ENCODE peak calls at places on chromosomes 4 and X, in six cellular contexts. A is pancreas; N is PC-3; V is CD8-positive, alpha-beta T cell; I is thyroid gland; C is left ventricle myocardium inferior. F is an unnamed sample.
A peak's percentile ranks its signal among the peaks of the same experiment; 100 is the strongest.

GRCh38 chr4:166091914-166092510 is 219.0 kb downstream of the TLL1 start:
- DNase-seq in N (peak; percentile 64), V (no peak), A (no peak), I (no peak), C (no peak), F (peak; percentile 2)

GRCh38 chrX:115467961-115468360 is 93.0 kb upstream of the PLS3 start:
- DNase-seq in I (no peak), N (no peak), V (no peak), A (no peak), C (no peak), F (no peak)

GRCh38 chrX:55759478-55759877 is 41.9 kb downstream of the RRAGB start:
- DNase-seq in I (no peak), V (no peak), C (no peak), A (no peak), N (peak; percentile 16), F (no peak)

GRCh38 chrX:16320765-16321355 is 153.6 kb downstream of the MAGEB17 start:
- DNase-seq in V (no peak), C (no peak), A (no peak), I (no peak), N (no peak), F (no peak)

GRCh38 chr4:10677796-10678497 is 6.6 kb downstream of the CLNK start:
- DNase-seq in N (no peak), C (no peak), I (no peak), V (no peak), A (no peak), F (no peak)

GRCh38 chr4:148141536-148141935 is 300.7 kb downstream of the NR3C2 start:
- DNase-seq in N (no peak), I (no peak), V (no peak), A (no peak), C (no peak), F (no peak)

GRCh38 chr4:54657556-54658313 is at the start of gene KIT:
- DNase-seq in C (peak; percentile 33), N (no peak), V (peak; percentile 39), I (peak; percentile 86), A (peak; percentile 47), F (peak; percentile 10)

GRCh38 chr4:153447175-153447887 is 18.8 kb upstream of the TMEM131L start:
- DNase-seq in N (no peak), I (no peak), V (no peak), C (no peak), A (no peak), F (no peak)

GRCh38 chr4:93777081-93777460 is 51.5 kb upstream of the ATOH1 start:
- DNase-seq in I (no peak), A (no peak), C (no peak), V (no peak), N (no peak), F (no peak)

GRCh38 chrX:38206542-38206941 is 14.1 kb downstream of the SRPX start:
- DNase-seq in A (no peak), N (no peak), I (no peak), V (no peak), C (no peak), F (no peak)

GRCh38 chrX:38205037-38205436 is 15.6 kb downstream of the SRPX start:
- DNase-seq in A (no peak), I (no peak), V (no peak), C (no peak), N (no peak), F (peak; percentile 32)

DNA sequence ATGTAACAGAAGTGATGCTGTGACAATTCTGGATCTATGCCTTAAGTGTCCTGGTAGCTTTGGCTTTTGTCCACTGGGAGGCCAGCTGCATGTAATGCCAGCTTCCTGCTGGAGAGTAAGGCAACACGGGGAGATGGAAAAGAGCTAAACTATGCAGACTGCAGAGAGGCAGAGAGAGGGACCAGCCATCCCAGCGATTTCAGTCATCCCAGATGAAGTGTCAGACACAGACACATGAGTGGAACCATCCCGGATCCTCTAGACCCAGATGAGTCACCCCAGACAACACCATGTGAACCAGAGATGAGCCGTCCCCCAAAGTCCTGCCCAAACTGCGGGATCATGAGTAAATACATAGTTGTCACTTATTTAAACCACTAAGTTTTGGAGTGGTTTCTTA is 14.6 kb downstream of the SRPX start:
- DNase-seq in C (no peak), N (no peak), I (no peak), V (no peak), A (no peak), F (no peak)
- TF ChIP-seq CTCF in C (no peak), N (no peak), I (no peak), V (no peak), A (no peak), F (no peak)

GRCh38 chr4:25550376-25551030 is 105.1 kb upstream of the SLC34A2 start:
- DNase-seq in N (peak; percentile 51), C (no peak), V (no peak), A (no peak), I (no peak), F (no peak)
- H3K36me3 ChIP-seq in N (no peaks in the 10 kb centered on the region), C (no peaks in the 10 kb centered on the region), V (no peaks in the 10 kb centered on the region), A (no peaks in the 10 kb centered on the region), I (no peaks in the 10 kb centered on the region), F (no peaks in the 10 kb centered on the region)

GRCh38 chr4:76751612-76752343 is 146.2 kb downstream of the SOWAHB start:
- DNase-seq in A (no peak), C (no peak), N (no peak), I (no peak), V (no peak), F (no peak)
- H3K4me3 ChIP-seq in A (no peak overlapping the region), C (no peak overlapping the region), N (no peak overlapping the region), I (no peak overlapping the region), V (no peak overlapping the region), F (no peak overlapping the region)

GRCh38 chrX:107324493-107325310 is 118.3 kb downstream of the DNAAF6 start:
- DNase-seq in V (no peak), N (peak; percentile 6), I (peak; percentile 73), A (peak; percentile 20), C (no peak), F (peak; percentile 14)
- TF ChIP-seq CTCF in V (no peak), N (peak; percentile 38), I (no peak), A (no peak), C (peak; percentile 14), F (peak; percentile 28)

GRCh38 chr4:3317011-3317655 is 24.3 kb downstream of the RGS12 start:
- DNase-seq in I (no peak), C (no peak), A (no peak), V (no peak), N (no peak), F (no peak)
- H3K36me3 ChIP-seq in I (peaks cover 5% of the 10 kb centered on the region), C (peaks cover 22% of the 10 kb centered on the region), A (no peaks in the 10 kb centered on the region), V (no peaks in the 10 kb centered on the region), N (no peaks in the 10 kb centered on the region), F (no peaks in the 10 kb centered on the region)

GRCh38 chr4:8422327-8422726 is 18.2 kb downstream of the ACOX3 start:
- DNase-seq in I (no peak), N (peak; percentile 45), V (no peak), C (no peak), A (no peak), F (no peak)
- H3K4me3 ChIP-seq in I (no peak overlapping the region), N (no peak overlapping the region), V (no peak overlapping the region), C (no peak overlapping the region), A (no peak overlapping the region), F (no peak overlapping the region)

GRCh38 chr4:157170321-157170720 is 50.2 kb upstream of the GRIA2 start:
- DNase-seq in I (no peak), C (no peak), A (no peak), N (no peak), V (no peak), F (no peak)

DNA sequence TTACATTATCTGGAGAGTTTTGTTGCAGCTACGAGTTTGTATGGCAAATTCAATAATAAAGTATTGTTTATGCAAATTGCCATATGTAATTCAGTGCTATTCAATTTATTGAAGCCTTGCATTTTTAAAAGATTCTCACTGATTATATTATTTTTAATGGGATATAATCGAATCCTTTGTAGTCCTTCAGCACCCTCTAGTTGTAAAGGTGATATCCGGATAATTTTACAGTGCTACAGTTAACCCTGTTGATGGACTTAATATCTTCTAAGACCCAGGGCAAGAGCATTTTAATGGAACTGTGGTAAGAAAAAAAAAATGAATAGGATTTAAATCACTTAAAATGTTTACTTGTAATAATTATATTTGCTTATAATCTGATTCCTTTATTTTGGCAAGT is 48.5 kb upstream of the GRIA2 start:
- DNase-seq in V (no peak), C (no peak), N (peak; percentile 46), I (no peak), A (no peak), F (no peak)
- TF ChIP-seq CTCF in V (no peak), C (peak; percentile 23), N (peak; percentile 48), I (no peak), A (no peak), F (no peak)

DNA sequence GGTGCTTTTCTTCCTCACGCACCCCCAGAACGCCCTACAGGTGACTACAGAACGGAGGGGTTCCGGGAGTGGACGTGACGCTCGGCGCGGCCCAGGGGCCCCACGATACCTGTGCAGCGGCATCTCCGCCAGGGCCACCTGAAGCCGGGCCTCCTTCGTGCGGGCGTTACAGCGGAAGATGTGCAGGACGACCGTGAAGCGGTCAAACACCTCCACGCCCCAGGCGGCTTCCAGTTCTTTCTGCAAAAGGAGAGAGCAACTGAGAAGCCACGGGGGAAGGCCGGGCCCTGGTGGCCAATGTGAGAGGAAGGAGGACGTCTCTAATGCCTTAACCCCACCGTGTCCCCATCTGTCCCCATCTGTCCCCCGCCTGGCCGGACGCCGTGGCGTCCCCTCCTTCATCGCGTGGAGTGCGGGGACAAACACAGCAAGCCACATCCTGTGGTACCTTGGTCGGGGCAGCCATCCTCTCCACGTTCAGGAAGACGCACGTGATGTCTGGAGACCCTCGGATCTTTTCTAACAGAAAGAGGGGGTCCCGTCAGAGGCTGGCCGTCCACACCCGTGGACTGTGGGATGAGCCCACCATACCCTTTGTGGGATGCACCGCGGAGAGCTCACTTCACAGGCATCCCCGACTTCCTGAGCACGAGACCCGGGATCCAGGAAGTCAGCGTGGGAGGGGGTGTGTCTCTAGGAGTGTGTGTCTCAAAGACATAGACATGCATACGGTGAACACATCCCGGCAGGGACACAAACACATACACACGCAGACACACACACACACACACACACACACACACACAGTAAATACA is 3.6 kb downstream of the GTPBP6 start:
- DNase-seq in C (no peak), N (no peak), I (no peak), V (no peak), A (peak; percentile 12), F (no peak)
- H3K36me3 ChIP-seq in C (peaks cover 58% of the 10 kb centered on the region), N (no peaks in the 10 kb centered on the region), I (peaks cover 41% of the 10 kb centered on the region), V (peaks cover 29% of the 10 kb centered on the region), A (peaks cover 18% of the 10 kb centered on the region), F (peaks cover 36% of the 10 kb centered on the region)

DNA sequence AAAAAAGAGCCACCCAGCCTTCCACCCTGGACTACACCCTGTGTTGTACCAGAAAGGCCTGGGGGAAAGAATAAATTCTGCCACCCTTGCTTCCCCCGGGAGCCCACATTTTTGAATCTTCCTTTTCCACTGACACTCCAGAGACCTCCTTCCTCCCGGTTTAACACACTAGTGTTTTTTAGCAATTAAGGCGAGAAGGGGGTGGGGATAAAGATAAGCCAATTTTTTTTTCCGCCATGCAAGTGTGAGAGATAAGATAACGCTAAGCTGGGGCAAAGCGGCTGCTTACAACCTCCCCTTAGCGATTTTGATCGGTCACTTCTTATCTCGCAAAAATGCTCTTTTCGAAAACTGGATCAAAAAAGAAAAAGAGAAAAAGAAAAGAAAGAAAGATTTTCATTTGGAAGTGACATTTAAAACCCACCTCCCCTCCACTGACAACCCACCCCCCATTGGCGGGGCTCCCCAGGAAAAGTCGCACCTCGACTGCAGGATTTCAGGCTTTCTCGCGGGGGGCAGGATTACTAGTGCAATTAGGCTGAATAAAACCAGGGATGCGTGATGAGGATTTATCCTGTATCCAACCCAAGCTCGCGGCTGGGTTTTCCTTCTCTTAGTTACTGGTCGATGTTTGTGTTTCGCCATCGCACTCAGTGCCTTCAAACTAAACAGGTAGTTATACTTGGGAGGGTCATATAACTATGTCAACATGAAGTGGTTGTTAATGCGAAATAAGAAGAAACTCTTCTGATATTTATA is 6.0 kb upstream of the BCOR start:
- DNase-seq in N (no peak), V (no peak), I (no peak), A (no peak), C (no peak), F (no peak)
- H3K4me3 ChIP-seq in N (peak overlapping the region; percentile 76), V (no peak overlapping the region), I (no peak overlapping the region), A (no peak overlapping the region), C (peak overlapping the region; percentile 72), F (no peak overlapping the region)

F was measured in GM06990.